ENCODE peak calls at places on chromosomes 13 and 19, in six cellular contexts. V is fibroblast of the conjunctiva; X is NCI-H2081; O is ELR; W is activated T-helper 1 cell treated with anti-CD3 and anti-CD28 coated beads, Interleukin-12 subunit alpha, Interleukin-12 subunit beta, Interleukin-2, Interleukin-4 antibody, amounts not matched to agents 30 ng/mL and 10 ng/mL and 1 ng/mL, durations not matched to agents 14 hours and 24 hours and 36 hours; A is posterior cingulate gyrus. H is an unnamed sample.

GRCh38 chr13:39364797-39365468 is 238.1 kb downstream of the LHFPL6 start:
- DNase-seq in V (no peak), W (no peak), X (no peak), O (peak; percentile 25), A (no peak), H (no peak)

GRCh38 chr19:35304036-35304435 is 12.1 kb downstream of the MAG start:
- DNase-seq in A (no peak), V (no peak), O (no peak), W (no peak), X (no peak), H (no peak)

GRCh38 chr19:33395561-33396550 is 22.3 kb downstream of the CEBPG start:
- DNase-seq in X (no peak), W (no peak), O (peak; percentile 26), V (no peak), A (no peak), H (no peak)

GRCh38 chr13:29849071-29849541 is 1.3 kb downstream of the UBL3 start:
- DNase-seq in V (no peak), X (peak; percentile 26), A (peak; percentile 13), W (no peak), O (peak; percentile 68), H (no peak)

GRCh38 chr13:111572956-111573355 is 252.5 kb downstream of the TEX29 start:
- DNase-seq in O (no peak), A (no peak), W (no peak), X (peak; percentile 97), V (no peak), H (no peak)

GRCh38 chr13:77868717-77869116 is 49.9 kb downstream of the EDNRB start:
- DNase-seq in W (no peak), A (no peak), X (no peak), V (no peak), O (peak; percentile 60), H (no peak)

GRCh38 chr19:56601375-56601774 is 6.3 kb downstream of the ZNF71 start:
- DNase-seq in X (no peak), V (no peak), O (peak; percentile 16), A (no peak), W (no peak), H (no peak)

GRCh38 chr13:80256352-80256932 is 84.5 kb downstream of the SPRY2 start:
- DNase-seq in W (no peak), O (no peak), V (no peak), A (no peak), X (no peak), H (no peak)

GRCh38 chr19:55189424-55189823 is 9.3 kb upstream of the SYT5 start:
- DNase-seq in O (peak; percentile 99), A (no peak), X (no peak), W (no peak), V (peak; percentile 85), H (peak; percentile 73)

GRCh38 chr19:45074744-45075143 is 1.5 kb downstream of the ZNF296 start:
- DNase-seq in X (no peak), W (no peak), A (no peak), O (no peak), V (no peak), H (no peak)

GRCh38 chr19:16441661-16442071 is 30.1 kb downstream of the EPS15L1 start:
- DNase-seq in O (peak; percentile 43), X (peak; percentile 38), V (no peak), A (no peak), W (no peak), H (no peak)

GRCh38 chr13:109145631-109146030 is 516.2 kb downstream of the MYO16 start:
- DNase-seq in W (no peak), A (no peak), X (peak; percentile 64), V (peak; percentile 67), O (peak; percentile 83), H (peak; percentile 44)

GRCh38 chr19:51440846-51441409 is 17.3 kb downstream of the SIGLEC8 start:
- DNase-seq in X (no peak), V (no peak), W (no peak), A (no peak), O (peak; percentile 42), H (no peak)

GRCh38 chr13:40477623-40478608 is 188.5 kb downstream of the FOXO1 start:
- DNase-seq in V (no peak), W (no peak), O (no peak), X (no peak), A (no peak), H (no peak)

GRCh38 chr13:64099994-64100393 is 2684.3 kb upstream of the PCDH20 start:
- DNase-seq in A (no peak), V (no peak), W (no peak), O (no peak), X (peak; percentile 28), H (no peak)

GRCh38 chr19:940591-941291 is 14.9 kb downstream of the ARID3A start:
- DNase-seq in X (peak; percentile 87), A (peak; percentile 69), O (no peak), W (peak; percentile 25), V (no peak), H (peak; percentile 49)

GRCh38 chr19:57171551-57172081 is 4.3 kb upstream of the DUXA start:
- DNase-seq in W (no peak), O (peak; percentile 53), X (no peak), V (no peak), A (peak; percentile 23), H (no peak)

GRCh38 chr19:10884273-10884672 is 12.9 kb downstream of the CARM1 start:
- DNase-seq in W (no peak), V (peak; percentile 29), X (no peak), A (no peak), O (peak; percentile 73), H (no peak)

GRCh38 chr13:47796816-47797215 is 204.3 kb downstream of the SUCLA2 start:
- DNase-seq in W (no peak), X (no peak), O (no peak), V (no peak), A (no peak), H (no peak)

GRCh38 chr19:2058570-2059421 is 7.8 kb upstream of the MKNK2 start:
- DNase-seq in A (no peak), X (no peak), O (no peak), W (no peak), V (no peak), H (no peak)

GRCh38 chr19:16315825-16316505 is 8.7 kb upstream of the KLF2 start:
- DNase-seq in A (no peak), O (peak; percentile 91), W (no peak), X (no peak), V (peak; percentile 98), H (peak; percentile 98)

GRCh38 chr19:50933640-50934039 is 19.2 kb downstream of the KLK5 start:
- DNase-seq in V (peak; percentile 12), O (peak; percentile 27), A (no peak), X (no peak), W (no peak), H (no peak)

GRCh38 chr13:40681341-40682051 is 15.1 kb upstream of the FOXO1 start:
- DNase-seq in W (no peak), X (no peak), V (no peak), O (no peak), A (no peak), H (no peak)

GRCh38 chr19:48445256-48445605 is 552 bp upstream of the GRWD1 start:
- DNase-seq in O (peak; percentile 81), V (peak; percentile 89), X (peak; percentile 85), W (no peak), A (peak; percentile 28), H (peak; percentile 85)

GRCh38 chr13:26624572-26624971 is 67.1 kb downstream of the WASF3 start:
- DNase-seq in V (no peak), X (no peak), W (no peak), O (no peak), A (no peak), H (no peak)

GRCh38 chr19:15260939-15261338 is 28.7 kb upstream of the EPHX3 start:
- DNase-seq in V (no peak), X (no peak), O (peak; percentile 32), A (no peak), W (no peak), H (no peak)

GRCh38 chr19:40274585-40275544 is 10.3 kb downstream of the AKT2 start:
- DNase-seq in O (no peak), W (no peak), A (no peak), X (no peak), V (no peak), H (no peak)

GRCh38 chr19:55176116-55176515 is 4.0 kb downstream of the SYT5 start:
- DNase-seq in X (no peak), O (no peak), V (no peak), W (no peak), A (no peak), H (no peak)

GRCh38 chr19:3690551-3691371 is 9.5 kb downstream of the PIP5K1C start:
- DNase-seq in X (no peak), W (no peak), V (no peak), A (no peak), O (no peak), H (no peak)

GRCh38 chr19:4587527-4587926 is 28.0 kb upstream of the SEMA6B start:
- DNase-seq in W (no peak), X (no peak), A (no peak), O (no peak), V (no peak), H (no peak)